ENCODE peak calls at places on chromosomes 12 and 14, in six cellular contexts. One of them, this sample, is unnamed.

GRCh38 chr14:100256339-100256895 is 17.5 kb downstream of the YY1 start:
- ATAC-seq in Right ventricle myocardium inferior: no peak
- ATAC-seq in activated naive CD8-positive, alpha-beta T cell treated with anti-CD3 and anti-CD28 coated beads, Interleukin-2, amount 50 U/mL, for 24 hours: no peak
- ATAC-seq in foreskin keratinocyte: no peak
- ATAC-seq in CD4-positive, CD25-positive, alpha-beta regulatory T cell: no peak
- ATAC-seq in activated CD4-positive, alpha-beta T cell treated with anti-CD3 and anti-CD28 coated beads for 36 hours: no peak
- ATAC-seq in this sample: peak; percentile 86

GRCh38 chr14:90452366-90452765 is 55.5 kb downstream of the CALM1 start:
- ATAC-seq in Right ventricle myocardium inferior: no peak
- ATAC-seq in activated naive CD8-positive, alpha-beta T cell treated with anti-CD3 and anti-CD28 coated beads, Interleukin-2, amount 50 U/mL, for 24 hours: peak; percentile 45
- ATAC-seq in foreskin keratinocyte: no peak
- ATAC-seq in CD4-positive, CD25-positive, alpha-beta regulatory T cell: peak; percentile 53
- ATAC-seq in activated CD4-positive, alpha-beta T cell treated with anti-CD3 and anti-CD28 coated beads for 36 hours: peak; percentile 65
- ATAC-seq in this sample: peak; percentile 34

GRCh38 chr12:11685261-11685660 is 35.8 kb downstream of the ETV6 start:
- ATAC-seq in Right ventricle myocardium inferior: no peak
- ATAC-seq in activated naive CD8-positive, alpha-beta T cell treated with anti-CD3 and anti-CD28 coated beads, Interleukin-2, amount 50 U/mL, for 24 hours: no peak
- ATAC-seq in foreskin keratinocyte: no peak
- ATAC-seq in CD4-positive, CD25-positive, alpha-beta regulatory T cell: no peak
- ATAC-seq in activated CD4-positive, alpha-beta T cell treated with anti-CD3 and anti-CD28 coated beads for 36 hours: no peak
- ATAC-seq in this sample: no peak

GRCh38 chr12:92915365-92915764 is 13.7 kb downstream of the EEA1 start:
- ATAC-seq in Right ventricle myocardium inferior: no peak
- ATAC-seq in activated naive CD8-positive, alpha-beta T cell treated with anti-CD3 and anti-CD28 coated beads, Interleukin-2, amount 50 U/mL, for 24 hours: no peak
- ATAC-seq in foreskin keratinocyte: no peak
- ATAC-seq in CD4-positive, CD25-positive, alpha-beta regulatory T cell: no peak
- ATAC-seq in activated CD4-positive, alpha-beta T cell treated with anti-CD3 and anti-CD28 coated beads for 36 hours: no peak
- ATAC-seq in this sample: no peak

GRCh38 chr14:67846029-67846610 is 26.5 kb downstream of the RAD51B start:
- ATAC-seq in Right ventricle myocardium inferior: no peak
- ATAC-seq in activated naive CD8-positive, alpha-beta T cell treated with anti-CD3 and anti-CD28 coated beads, Interleukin-2, amount 50 U/mL, for 24 hours: no peak
- ATAC-seq in foreskin keratinocyte: no peak
- ATAC-seq in CD4-positive, CD25-positive, alpha-beta regulatory T cell: no peak
- ATAC-seq in activated CD4-positive, alpha-beta T cell treated with anti-CD3 and anti-CD28 coated beads for 36 hours: no peak
- ATAC-seq in this sample: no peak

GRCh38 chr12:71475280-71475679 is 35.7 kb downstream of the LGR5 start:
- ATAC-seq in Right ventricle myocardium inferior: peak; percentile 92
- ATAC-seq in activated naive CD8-positive, alpha-beta T cell treated with anti-CD3 and anti-CD28 coated beads, Interleukin-2, amount 50 U/mL, for 24 hours: no peak
- ATAC-seq in foreskin keratinocyte: no peak
- ATAC-seq in CD4-positive, CD25-positive, alpha-beta regulatory T cell: no peak
- ATAC-seq in activated CD4-positive, alpha-beta T cell treated with anti-CD3 and anti-CD28 coated beads for 36 hours: no peak
- ATAC-seq in this sample: no peak

GRCh38 chr12:116674643-116675183 is 63.2 kb downstream of the SPRING1 start:
- ATAC-seq in Right ventricle myocardium inferior: no peak
- ATAC-seq in activated naive CD8-positive, alpha-beta T cell treated with anti-CD3 and anti-CD28 coated beads, Interleukin-2, amount 50 U/mL, for 24 hours: peak; percentile 57
- ATAC-seq in foreskin keratinocyte: no peak
- ATAC-seq in CD4-positive, CD25-positive, alpha-beta regulatory T cell: no peak
- ATAC-seq in activated CD4-positive, alpha-beta T cell treated with anti-CD3 and anti-CD28 coated beads for 36 hours: peak; percentile 33
- ATAC-seq in this sample: peak; percentile 52

GRCh38 chr12:109387425-109388166 is 39.9 kb downstream of the MYO1H start:
- ATAC-seq in Right ventricle myocardium inferior: peak; percentile 32
- ATAC-seq in activated naive CD8-positive, alpha-beta T cell treated with anti-CD3 and anti-CD28 coated beads, Interleukin-2, amount 50 U/mL, for 24 hours: no peak
- ATAC-seq in foreskin keratinocyte: no peak
- ATAC-seq in CD4-positive, CD25-positive, alpha-beta regulatory T cell: no peak
- ATAC-seq in activated CD4-positive, alpha-beta T cell treated with anti-CD3 and anti-CD28 coated beads for 36 hours: no peak
- ATAC-seq in this sample: no peak

GRCh38 chr12:14278294-14278953 is 87.1 kb upstream of the ATF7IP start:
- ATAC-seq in Right ventricle myocardium inferior: no peak
- ATAC-seq in activated naive CD8-positive, alpha-beta T cell treated with anti-CD3 and anti-CD28 coated beads, Interleukin-2, amount 50 U/mL, for 24 hours: no peak
- ATAC-seq in foreskin keratinocyte: no peak
- ATAC-seq in CD4-positive, CD25-positive, alpha-beta regulatory T cell: no peak
- ATAC-seq in activated CD4-positive, alpha-beta T cell treated with anti-CD3 and anti-CD28 coated beads for 36 hours: peak; percentile 23
- ATAC-seq in this sample: peak; percentile 84

GRCh38 chr14:57611555-57612075 is 118.0 kb upstream of the CCDC198 start:
- ATAC-seq in Right ventricle myocardium inferior: no peak
- ATAC-seq in activated naive CD8-positive, alpha-beta T cell treated with anti-CD3 and anti-CD28 coated beads, Interleukin-2, amount 50 U/mL, for 24 hours: no peak
- ATAC-seq in foreskin keratinocyte: no peak
- ATAC-seq in CD4-positive, CD25-positive, alpha-beta regulatory T cell: no peak
- ATAC-seq in activated CD4-positive, alpha-beta T cell treated with anti-CD3 and anti-CD28 coated beads for 36 hours: no peak
- ATAC-seq in this sample: no peak

GRCh38 chr12:58358369-58358768 is 417.0 kb downstream of the ATP23 start:
- ATAC-seq in Right ventricle myocardium inferior: no peak
- ATAC-seq in activated naive CD8-positive, alpha-beta T cell treated with anti-CD3 and anti-CD28 coated beads, Interleukin-2, amount 50 U/mL, for 24 hours: no peak
- ATAC-seq in foreskin keratinocyte: no peak
- ATAC-seq in CD4-positive, CD25-positive, alpha-beta regulatory T cell: no peak
- ATAC-seq in activated CD4-positive, alpha-beta T cell treated with anti-CD3 and anti-CD28 coated beads for 36 hours: no peak
- ATAC-seq in this sample: peak; percentile 27

GRCh38 chr14:20866963-20867362 is 24.2 kb upstream of the RNASE3 start:
- ATAC-seq in Right ventricle myocardium inferior: no peak
- ATAC-seq in activated naive CD8-positive, alpha-beta T cell treated with anti-CD3 and anti-CD28 coated beads, Interleukin-2, amount 50 U/mL, for 24 hours: no peak
- ATAC-seq in foreskin keratinocyte: no peak
- ATAC-seq in CD4-positive, CD25-positive, alpha-beta regulatory T cell: no peak
- ATAC-seq in activated CD4-positive, alpha-beta T cell treated with anti-CD3 and anti-CD28 coated beads for 36 hours: no peak
- ATAC-seq in this sample: no peak

GRCh38 chr12:90899456-90900182 is 55.4 kb downstream of the CCER1 start:
- ATAC-seq in Right ventricle myocardium inferior: no peak
- ATAC-seq in activated naive CD8-positive, alpha-beta T cell treated with anti-CD3 and anti-CD28 coated beads, Interleukin-2, amount 50 U/mL, for 24 hours: no peak
- ATAC-seq in foreskin keratinocyte: peak; percentile 90
- ATAC-seq in CD4-positive, CD25-positive, alpha-beta regulatory T cell: no peak
- ATAC-seq in activated CD4-positive, alpha-beta T cell treated with anti-CD3 and anti-CD28 coated beads for 36 hours: no peak
- ATAC-seq in this sample: no peak

GRCh38 chr14:71751264-71751663 is 181.0 kb upstream of the RGS6 start:
- ATAC-seq in Right ventricle myocardium inferior: no peak
- ATAC-seq in activated naive CD8-positive, alpha-beta T cell treated with anti-CD3 and anti-CD28 coated beads, Interleukin-2, amount 50 U/mL, for 24 hours: peak; percentile 41
- ATAC-seq in foreskin keratinocyte: no peak
- ATAC-seq in CD4-positive, CD25-positive, alpha-beta regulatory T cell: no peak
- ATAC-seq in activated CD4-positive, alpha-beta T cell treated with anti-CD3 and anti-CD28 coated beads for 36 hours: peak; percentile 12
- ATAC-seq in this sample: no peak

GRCh38 chr12:121784460-121784859 is 9.0 kb downstream of the RHOF start:
- ATAC-seq in Right ventricle myocardium inferior: no peak
- ATAC-seq in activated naive CD8-positive, alpha-beta T cell treated with anti-CD3 and anti-CD28 coated beads, Interleukin-2, amount 50 U/mL, for 24 hours: peak; percentile 11
- ATAC-seq in foreskin keratinocyte: peak; percentile 60
- ATAC-seq in CD4-positive, CD25-positive, alpha-beta regulatory T cell: no peak
- ATAC-seq in activated CD4-positive, alpha-beta T cell treated with anti-CD3 and anti-CD28 coated beads for 36 hours: peak; percentile 4
- ATAC-seq in this sample: no peak

GRCh38 chr14:60257862-60258261 is 8.8 kb downstream of the PPM1A start:
- ATAC-seq in Right ventricle myocardium inferior: no peak
- ATAC-seq in activated naive CD8-positive, alpha-beta T cell treated with anti-CD3 and anti-CD28 coated beads, Interleukin-2, amount 50 U/mL, for 24 hours: peak; percentile 40
- ATAC-seq in foreskin keratinocyte: no peak
- ATAC-seq in CD4-positive, CD25-positive, alpha-beta regulatory T cell: no peak
- ATAC-seq in activated CD4-positive, alpha-beta T cell treated with anti-CD3 and anti-CD28 coated beads for 36 hours: peak; percentile 49
- ATAC-seq in this sample: no peak

GRCh38 chr14:55301722-55302121 is 30.5 kb downstream of the FBXO34 start:
- ATAC-seq in Right ventricle myocardium inferior: peak; percentile 84
- ATAC-seq in activated naive CD8-positive, alpha-beta T cell treated with anti-CD3 and anti-CD28 coated beads, Interleukin-2, amount 50 U/mL, for 24 hours: peak; percentile 97
- ATAC-seq in foreskin keratinocyte: peak; percentile 90
- ATAC-seq in CD4-positive, CD25-positive, alpha-beta regulatory T cell: peak; percentile 60
- ATAC-seq in activated CD4-positive, alpha-beta T cell treated with anti-CD3 and anti-CD28 coated beads for 36 hours: peak; percentile 87
- ATAC-seq in this sample: no peak

GRCh38 chr14:51805541-51805940 is 54.9 kb upstream of the GNG2 start:
- ATAC-seq in Right ventricle myocardium inferior: no peak
- ATAC-seq in activated naive CD8-positive, alpha-beta T cell treated with anti-CD3 and anti-CD28 coated beads, Interleukin-2, amount 50 U/mL, for 24 hours: no peak
- ATAC-seq in foreskin keratinocyte: no peak
- ATAC-seq in CD4-positive, CD25-positive, alpha-beta regulatory T cell: no peak
- ATAC-seq in activated CD4-positive, alpha-beta T cell treated with anti-CD3 and anti-CD28 coated beads for 36 hours: no peak
- ATAC-seq in this sample: no peak